ENCODE peak calls at places on chromosomes 4 and X, in ten cellular contexts. K is psoas muscle; H is cardiac fibroblast; A is tibial nerve; T is neural crest cell; F is GM13977; I is HCT116; X is CD8-positive, alpha-beta T cell; R is mesothelial cell of epicardium; J is GM20000. L is an unnamed sample.

GRCh38 chr4:76147454-76148141 is 599 bp downstream of the NUP54 start:
- DNase-seq in K (no peak), J (peak; percentile 56), T (peak; percentile 55), I (peak; percentile 75), H (peak; percentile 81), F (peak; percentile 45), A (peak; percentile 14), X (peak; percentile 8), R (peak; percentile 23), L (peak; percentile 92)

GRCh38 chrX:123013141-123013540 is 170.9 kb upstream of the GRIA3 start:
- DNase-seq in I (no peak), A (no peak), T (no peak), F (no peak), J (no peak), H (no peak), X (no peak), K (no peak), R (no peak), L (no peak)

GRCh38 chr4:27604692-27605091 is 744.1 kb downstream of the STIM2 start:
- DNase-seq in F (no peak), H (no peak), R (no peak), X (no peak), K (no peak), J (no peak), A (no peak), I (no peak), T (no peak), L (no peak)

GRCh38 chr4:55318135-55318534 is 27.9 kb upstream of the SRD5A3 start:
- DNase-seq in J (no peak), K (no peak), I (no peak), F (no peak), T (no peak), X (no peak), A (peak; percentile 17), H (peak; percentile 66), R (no peak), L (no peak)

GRCh38 chr4:40255722-40256281 is 59.0 kb downstream of the RHOH start:
- DNase-seq in K (no peak), J (no peak), X (no peak), I (peak; percentile 97), T (no peak), A (no peak), H (peak; percentile 98), F (no peak), R (no peak), L (no peak)

GRCh38 chr4:70722199-70722791 is 531 bp downstream of the RUFY3 start:
- DNase-seq in K (no peak), R (no peak), A (no peak), T (no peak), J (no peak), H (peak; percentile 81), I (no peak), F (no peak), X (no peak), L (no peak)

GRCh38 chrX:110125435-110125834 is 122.5 kb downstream of the TMEM164 start:
- DNase-seq in F (no peak), H (no peak), K (no peak), A (no peak), X (no peak), T (no peak), R (no peak), J (no peak), I (no peak), L (no peak)

GRCh38 chrX:17859609-17860178 is 1.4 kb downstream of the RAI2 start:
- DNase-seq in A (no peak), T (no peak), K (no peak), F (no peak), J (no peak), I (no peak), X (peak; percentile 2), R (no peak), H (no peak), L (no peak)

GRCh38 chrX:66110112-66110511 is 53.9 kb upstream of the HEPH start:
- DNase-seq in F (peak; percentile 7), H (peak; percentile 49), X (no peak), T (no peak), K (no peak), R (no peak), I (peak; percentile 3), A (no peak), J (peak; percentile 3), L (no peak)

GRCh38 chr4:138522366-138522765 is 280.2 kb upstream of the SLC7A11 start:
- DNase-seq in H (peak; percentile 61), T (no peak), R (no peak), J (peak; percentile 10), A (no peak), K (no peak), F (peak; percentile 12), X (no peak), I (peak; percentile 6), L (no peak)

GRCh38 chr4:153137168-153137567 is 67.1 kb upstream of the TRIM2 start:
- DNase-seq in I (no peak), J (no peak), H (peak; percentile 88), R (no peak), A (no peak), F (no peak), K (no peak), T (no peak), X (no peak), L (no peak)

GRCh38 chr4:142500966-142501365 is 345.1 kb downstream of the INPP4B start:
- DNase-seq in X (no peak), J (no peak), R (no peak), K (no peak), H (no peak), T (no peak), A (no peak), I (no peak), F (no peak), L (no peak)

DNA sequence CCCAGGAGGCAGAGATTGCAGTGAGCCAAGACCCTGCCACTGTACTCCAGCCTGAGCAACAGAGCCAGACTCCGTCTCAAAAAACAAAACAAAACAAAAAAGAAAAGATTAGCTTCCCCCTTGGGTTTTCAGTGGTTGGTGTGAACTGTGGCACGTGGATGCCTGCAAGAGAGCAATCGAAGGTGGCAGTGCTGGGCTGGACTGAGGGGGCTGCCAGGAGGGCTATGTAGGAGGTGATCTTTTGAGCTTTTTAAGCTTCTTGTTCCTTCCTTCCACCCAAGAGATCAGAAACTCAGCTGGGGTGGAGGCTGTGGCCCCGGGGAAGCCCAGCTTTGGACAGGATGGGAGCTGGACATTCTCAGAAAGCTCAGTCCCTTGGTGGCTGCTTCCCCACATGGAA is 49.6 kb downstream of the PRPS1 start:
- DNase-seq in X (no peak), A (no peak), H (no peak), K (no peak), J (no peak), I (no peak), R (no peak), F (no peak), T (no peak), L (no peak)
- TF ChIP-seq CTCF in X (no peak), A (no peak), H (no peak), K (no peak), J (no peak), I (no peak), R (no peak), F (no peak), T (no peak), L (no peak)

DNA sequence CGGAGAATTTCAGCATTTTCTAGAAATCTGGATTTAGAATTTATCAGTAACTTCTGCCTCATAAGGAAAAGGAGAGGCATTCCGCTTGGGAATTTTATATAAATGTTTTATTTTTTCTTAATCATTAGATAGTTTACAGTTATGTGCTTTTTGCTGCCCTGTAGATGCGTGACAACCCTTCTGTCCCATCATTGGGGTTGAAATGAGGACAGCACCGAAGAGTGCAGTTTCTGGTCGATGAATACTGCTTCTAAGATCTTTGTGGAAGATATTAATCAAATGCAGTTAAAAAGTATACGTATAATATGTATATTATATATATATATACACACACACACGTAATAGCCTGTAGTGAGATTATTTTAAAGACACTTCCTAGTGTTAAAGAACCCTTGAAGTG is 1.5 kb downstream of the RBPJ start:
- DNase-seq in X (no peak), A (no peak), F (no peak), J (no peak), R (no peak), T (no peak), K (no peak), H (no peak), I (no peak), L (no peak)
- TF ChIP-seq CTCF in X (no peak), A (no peak), F (no peak), J (no peak), R (no peak), T (no peak), K (no peak), H (no peak), I (no peak), L (no peak)

GRCh38 chrX:38220024-38220935 is at the start of gene SRPX:
- DNase-seq in F (peak; percentile 24), I (peak; percentile 41), H (peak; percentile 66), X (no peak), J (peak; percentile 23), T (peak; percentile 21), R (no peak), K (peak; percentile 57), A (peak; percentile 20), L (peak; percentile 87)
- TF ChIP-seq CTCF in F (peak; percentile 18), I (peak; percentile 10), H (peak; percentile 38), X (no peak), J (peak; percentile 10), T (peak; percentile 49), R (no peak), K (peak; percentile 11), A (no peak), L (peak; percentile 52)

GRCh38 chr4:89558147-89558546 is 250.5 kb upstream of the GPRIN3 start:
- DNase-seq in T (no peak), J (no peak), A (no peak), I (peak; percentile 7), F (no peak), H (peak; percentile 23), R (no peak), X (no peak), K (no peak), L (no peak)

GRCh38 chr4:89561051-89561450 is 253.5 kb upstream of the GPRIN3 start:
- DNase-seq in A (no peak), I (no peak), R (no peak), T (no peak), X (no peak), J (no peak), K (no peak), F (no peak), H (no peak), L (no peak)

GRCh38 chr4:89563431-89563830 is 255.8 kb upstream of the GPRIN3 start:
- DNase-seq in R (no peak), H (no peak), J (no peak), I (no peak), A (no peak), F (no peak), T (no peak), X (no peak), K (no peak), L (no peak)

GRCh38 chr4:89567936-89568335 is 260.3 kb upstream of the GPRIN3 start:
- DNase-seq in K (no peak), R (no peak), F (no peak), J (no peak), T (no peak), A (no peak), H (no peak), X (no peak), I (no peak), L (no peak)

DNA sequence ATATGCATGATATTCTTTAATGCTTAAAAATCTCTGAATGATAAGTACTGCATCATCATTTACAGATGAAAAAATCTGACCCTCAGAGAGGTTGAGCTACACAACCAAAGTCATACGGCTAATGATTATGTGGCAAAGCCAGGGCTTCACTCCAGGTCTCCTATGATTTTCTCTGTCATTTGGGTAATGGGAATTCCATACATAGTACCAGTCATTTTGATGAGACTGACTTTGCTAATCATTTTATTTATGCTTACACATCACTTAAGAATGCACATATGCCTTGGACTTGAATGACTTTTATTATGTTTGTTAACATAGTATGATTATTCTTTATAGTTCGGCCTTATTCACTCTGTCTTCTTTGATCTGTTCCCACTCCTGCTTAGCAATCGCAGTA is 255.1 kb upstream of the GPRIN3 start:
- DNase-seq in F (no peak), X (no peak), K (no peak), A (no peak), T (no peak), J (no peak), R (no peak), H (no peak), I (no peak), L (no peak)
- TF ChIP-seq CTCF in F (no peak), X (no peak), K (no peak), A (no peak), T (no peak), J (no peak), R (no peak), H (no peak), I (no peak), L (no peak)

L was measured in osteocyte.